ENCODE peak calls at places on chromosomes 16 and 17, in five cellular contexts. S is neural progenitor cell, G is pancreas, D is esophagus muscularis mucosa, Y is tibial artery. B is an unnamed sample.

GRCh38 chr16:35741546-35741945 is 2282.1 kb downstream of the TP53TG3F start:
- DNase-seq in G (no peak), S (no peak), D (no peak), Y (no peak), B (no peak)

GRCh38 chr16:2295056-2295798 is 27.3 kb upstream of the RNPS1 start:
- DNase-seq in G (no peak), S (no peak), Y (no peak), D (no peak), B (no peak)

GRCh38 chr17:34254651-34255380 is at the start of gene CCL2:
- DNase-seq in D (peak; percentile 96), Y (peak; percentile 85), S (peak; percentile 73), G (no peak), B (peak; percentile 53)

GRCh38 chr17:59642535-59642934 is 22.8 kb downstream of the CLTC start:
- DNase-seq in D (no peak), S (no peak), Y (no peak), G (no peak), B (no peak)

GRCh38 chr17:57379237-57380054 is 123.1 kb downstream of the MSI2 start:
- DNase-seq in S (peak; percentile 66), D (no peak), G (no peak), Y (no peak), B (no peak)

GRCh38 chr17:56597495-56597990 is 4.0 kb downstream of the NOG start:
- DNase-seq in D (no peak), G (peak; percentile 65), Y (no peak), S (peak; percentile 81), B (no peak)

GRCh38 chr16:88593910-88594309 is 23.7 kb downstream of the ZC3H18 start:
- DNase-seq in S (no peak), G (no peak), Y (no peak), D (no peak), B (no peak)

GRCh38 chr17:46771601-46772012 is 46.9 kb downstream of the WNT3 start:
- DNase-seq in G (no peak), S (no peak), D (no peak), Y (no peak), B (no peak)

GRCh38 chr17:13544292-13544691 is 57.4 kb downstream of the HS3ST3A1 start:
- DNase-seq in D (peak; percentile 94), Y (no peak), S (no peak), G (no peak), B (peak; percentile 97)

GRCh38 chr17:47847341-47848197 is 3.4 kb downstream of the SP6 start:
- DNase-seq in D (no peak), S (peak; percentile 80), Y (no peak), G (peak; percentile 71), B (no peak)

GRCh38 chr17:69854381-69854780 is 220.6 kb upstream of the KCNJ16 start:
- DNase-seq in G (no peak), D (no peak), S (no peak), Y (no peak), B (no peak)

GRCh38 chr16:87956771-87957279 is 5.6 kb downstream of the BANP start:
- DNase-seq in Y (no peak), D (no peak), S (no peak), G (no peak), B (peak; percentile 40)

GRCh38 chr17:79422236-79422635 is 188.6 kb downstream of the RBFOX3 start:
- DNase-seq in Y (no peak), G (no peak), S (no peak), D (no peak), B (no peak)

GRCh38 chr16:67910162-67910561 is 17.1 kb downstream of the PSKH1 start:
- DNase-seq in S (no peak), G (no peak), D (no peak), Y (no peak), B (no peak)

GRCh38 chr17:17344507-17345293 is 41.5 kb downstream of the NT5M start:
- DNase-seq in S (no peak), D (no peak), Y (peak; percentile 54), G (no peak), B (no peak)

GRCh38 chr17:81479672-81480071 is 32.9 kb downstream of the ACTG1 start:
- DNase-seq in D (no peak), S (no peak), G (no peak), Y (no peak), B (no peak)

GRCh38 chr17:55416470-55417052 is 5.1 kb downstream of the MMD start:
- DNase-seq in G (no peak), D (no peak), S (no peak), Y (no peak), B (no peak)

GRCh38 chr16:24045641-24046040 is 209.9 kb downstream of the PRKCB start:
- DNase-seq in Y (no peak), G (no peak), D (no peak), S (peak; percentile 83), B (no peak)

GRCh38 chr16:85399583-85400284 is 213.4 kb upstream of the GSE1 start:
- DNase-seq in S (no peak), Y (peak; percentile 56), G (peak; percentile 49), D (no peak), B (no peak)

GRCh38 chr17:19384723-19385391 is 2.1 kb downstream of the MFAP4 start:
- DNase-seq in Y (peak; percentile 99), G (no peak), D (peak; percentile 96), S (no peak), B (no peak)

GRCh38 chr17:39062846-39063680 is 88.4 kb downstream of the PLXDC1 start:
- DNase-seq in Y (no peak), G (no peak), D (no peak), S (no peak), B (no peak)

GRCh38 chr17:8685396-8685795 is 54.9 kb upstream of the MYH10 start:
- DNase-seq in G (no peak), Y (peak; percentile 44), D (no peak), S (no peak), B (peak; percentile 72)

GRCh38 chr17:79491006-79491405 is 119.8 kb downstream of the RBFOX3 start:
- DNase-seq in S (no peak), G (no peak), Y (no peak), D (no peak), B (no peak)

GRCh38 chr16:26992661-26993365 is 73.9 kb upstream of the C16orf82 start:
- DNase-seq in D (no peak), S (peak; percentile 86), Y (no peak), G (peak; percentile 27), B (no peak)

GRCh38 chr16:57479043-57479421 is 7.3 kb downstream of the DOK4 start:
- DNase-seq in G (peak; percentile 72), Y (no peak), S (no peak), D (no peak), B (no peak)

GRCh38 chr16:66927012-66927436 is 1.7 kb upstream of the RRAD start:
- DNase-seq in G (peak; percentile 25), Y (no peak), S (no peak), D (no peak), B (peak; percentile 95)

GRCh38 chr17:81804559-81805399 is 829 bp downstream of the GCGR start:
- DNase-seq in G (peak; percentile 82), D (no peak), Y (no peak), S (peak; percentile 46), B (no peak)

GRCh38 chr16:58034128-58034685 is 8.7 kb downstream of the MMP15 start:
- DNase-seq in D (no peak), Y (no peak), G (no peak), S (no peak), B (no peak)

GRCh38 chr17:10790491-10791401 is 13.2 kb downstream of the TMEM238L start:
- DNase-seq in D (no peak), G (no peak), Y (no peak), S (no peak), B (no peak)

GRCh38 chr16:78842950-78843349 is 743.5 kb downstream of the WWOX start:
- DNase-seq in D (no peak), G (no peak), S (no peak), Y (no peak), B (no peak)

GRCh38 chr16:28497861-28498599 is 3.6 kb downstream of the APOBR start:
- DNase-seq in G (peak; percentile 68), Y (no peak), D (no peak), S (no peak), B (no peak)

GRCh38 chr16:81625544-81626152 is 153.4 kb upstream of the PLCG2 start:
- DNase-seq in S (no peak), D (no peak), G (peak; percentile 95), Y (peak; percentile 88), B (no peak)

GRCh38 chr16:87085441-87085840 is 231.8 kb downstream of the C16orf95 start:
- DNase-seq in Y (no peak), G (no peak), D (no peak), S (no peak), B (no peak)

GRCh38 chr16:48124266-48124665 is 31.5 kb downstream of the ABCC12 start:
- DNase-seq in D (no peak), G (no peak), Y (no peak), S (no peak), B (no peak)

DNA sequence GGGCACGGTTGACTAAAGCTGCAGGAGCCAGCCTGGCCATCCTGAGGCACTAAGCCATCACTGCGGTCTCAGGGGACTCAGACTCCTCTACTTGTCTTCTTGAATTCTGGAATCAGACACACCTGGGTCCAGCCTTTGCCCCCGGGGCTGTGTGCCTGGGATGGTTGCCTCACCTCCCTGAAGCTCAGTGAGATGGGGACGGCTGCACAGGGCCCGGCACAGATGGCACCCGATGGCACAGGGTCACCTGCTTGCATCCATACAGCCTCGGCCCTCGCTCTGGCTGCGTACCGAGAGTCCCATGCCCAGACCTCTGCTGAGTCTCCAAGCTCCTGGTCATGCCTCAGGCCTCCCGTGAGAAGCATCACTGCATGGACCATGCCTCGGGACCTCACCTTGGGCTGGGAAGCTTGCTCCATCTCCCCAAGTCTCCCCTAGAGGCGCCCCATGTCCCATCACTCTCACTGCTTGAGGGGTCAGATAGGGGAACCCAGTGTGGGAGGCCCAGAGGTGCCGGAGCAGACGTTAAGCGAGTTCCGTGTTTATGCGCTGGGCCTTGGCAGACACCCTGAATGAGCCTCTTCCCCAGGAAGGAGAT is 316.3 kb downstream of the SEC14L1 start:
- DNase-seq in D (no peak), G (no peak), S (no peak), Y (no peak), B (no peak)
- H3K4me3 ChIP-seq in D (no peak overlapping the region), G (no peak overlapping the region), S (no peak overlapping the region), Y (no peak overlapping the region), B (no peak overlapping the region)

GRCh38 chr16:14186954-14187306 is 115.8 kb downstream of the MRTFB start:
- DNase-seq in Y (no peak), S (no peak), D (no peak), G (no peak), B (no peak)
- H3K27ac ChIP-seq in Y (peak overlapping the region; percentile 75), S (peak overlapping the region; percentile 7), D (peak overlapping the region; percentile 72), G (peak overlapping the region; percentile 28), B (peak overlapping the region; percentile 37)

GRCh38 chr16:72666267-72666666 is 381.7 kb downstream of the ZFHX3 start:
- DNase-seq in D (no peak), S (peak; percentile 12), G (no peak), Y (no peak), B (no peak)
- TF ChIP-seq CTCF in D (no peak), S (no peak), G (no peak), Y (no peak), B (no peak)

GRCh38 chr17:63446981-63447687 is 1.0 kb upstream of the CYB561 start:
- DNase-seq in D (no peak), G (no peak), S (peak; percentile 30), Y (no peak), B (no peak)
- H3K4me3 ChIP-seq in D (peak overlapping the region; percentile 80), G (peak overlapping the region; percentile 43), S (peak overlapping the region; percentile 49), Y (peak overlapping the region; percentile 61), B (peak overlapping the region; percentile 53)